ENCODE peak calls at places on chromosomes 7 and 10, in ten cellular contexts. U is AG04450; K is A549; S is psoas muscle; T is right lobe of liver; I is iris pigment epithelial cell; L is PC-9; M is T-helper 9 cell; N is T-helper 1 cell; R is stimulated activated CD4-positive, alpha-beta T cell treated with anti-CD3 and anti-CD28 coated beads, Interleukin-4, amount 100 ng/mL, for 1 hour. J is an unnamed sample.

GRCh38 chr7:27774717-27775328 is 34.9 kb downstream of the TAX1BP1 start:
- DNase-seq in U (no peak), K (peak), S (no peak), T (no peak), I (peak), L (no peak), M (no peak), N (no peak), R (no peak), J (peak)

GRCh38 chr10:5040781-5041470 is 37.3 kb upstream of the AKR1C2 start:
- DNase-seq in U (no peak), K (peak), S (no peak), T (no peak), I (peak), L (no peak), M (no peak), N (no peak), R (no peak), J (no peak)

GRCh38 chr7:134920026-134920758 is 66.1 kb upstream of the AGBL3 start:
- DNase-seq in U (peak), K (peak), S (no peak), T (no peak), I (peak), L (no peak), M (no peak), N (no peak), R (no peak), J (peak)

GRCh38 chr10:61452655-61453641 is at the start of gene TMEM26:
- DNase-seq in U (no peak), K (peak), S (peak), T (peak), I (peak), L (peak), M (no peak), N (no peak), R (no peak), J (peak)

GRCh38 chr7:30163231-30163894 is 28.6 kb downstream of the MTURN start:
- DNase-seq in U (no peak), K (no peak), S (no peak), T (no peak), I (no peak), L (no peak), M (no peak), N (no peak), R (no peak), J (no peak)

GRCh38 chr7:151518105-151518780 is 1.5 kb downstream of the RHEB start:
- DNase-seq in U (no peak), K (peak), S (peak), T (peak), I (peak), L (peak), M (peak), N (peak), R (peak), J (peak)

GRCh38 chr10:113071446-113071845 is 121.4 kb downstream of the TCF7L2 start:
- DNase-seq in U (no peak), K (no peak), S (no peak), T (peak), I (no peak), L (no peak), M (no peak), N (no peak), R (no peak), J (peak)

GRCh38 chr7:138008588-138009349 is 6.9 kb upstream of the CREB3L2 start:
- DNase-seq in U (no peak), K (peak), S (no peak), T (no peak), I (peak), L (peak), M (no peak), N (no peak), R (no peak), J (peak)

GRCh38 chr7:69395072-69395714 is 203.1 kb upstream of the AUTS2 start:
- DNase-seq in U (no peak), K (peak), S (no peak), T (no peak), I (peak), L (no peak), M (no peak), N (no peak), R (no peak), J (peak)

GRCh38 chr7:149071182-149071635 is 19.3 kb downstream of the ZNF786 start:
- DNase-seq in U (no peak), K (no peak), S (no peak), T (no peak), I (no peak), L (no peak), M (no peak), N (no peak), R (no peak), J (no peak)

GRCh38 chr7:151125459-151125834 is 39.2 kb downstream of the AGAP3 start:
- DNase-seq in U (no peak), K (no peak), S (peak), T (no peak), I (no peak), L (no peak), M (no peak), N (no peak), R (no peak), J (no peak)

GRCh38 chr7:107833619-107834230 is 30.7 kb upstream of the SLC26A3 start:
- DNase-seq in U (no peak), K (no peak), S (no peak), T (no peak), I (no peak), L (no peak), M (no peak), N (no peak), R (no peak), J (no peak)

J was measured in fibroblast of the aortic adventitia.